ENCODE peak calls at places on chromosome 1, in eight cellular contexts. M, K, T, O, W, Y, U and L are unnamed samples.

GRCh38 chr1:158179301-158180041 is 1.2 kb upstream of the CD1D start:
- DNase-seq in M (no peak), K (no peak), T (no peak), O (no peak), W (no peak), Y (no peak), U (no peak), L (no peak)

GRCh38 chr1:221961532-221962292 is 219.8 kb upstream of the DUSP10 start:
- DNase-seq in M (peak; percentile 75), K (peak; percentile 15), T (no peak), O (peak; percentile 35), W (peak; percentile 79), Y (no peak), U (no peak), L (peak; percentile 74)

GRCh38 chr1:30754684-30755171 is 2.8 kb downstream of the LAPTM5 start:
- DNase-seq in M (no peak), K (no peak), T (no peak), O (no peak), W (no peak), Y (no peak), U (no peak), L (no peak)

GRCh38 chr1:39047374-39048229 is 21.5 kb downstream of the NDUFS5 start:
- DNase-seq in M (no peak), K (no peak), T (no peak), O (peak; percentile 66), W (peak; percentile 94), Y (no peak), U (no peak), L (peak; percentile 39)

GRCh38 chr1:208110296-208110695 is 133.9 kb downstream of the PLXNA2 start:
- DNase-seq in M (no peak), K (no peak), T (no peak), O (no peak), W (no peak), Y (no peak), U (no peak), L (no peak)

GRCh38 chr1:6260433-6260934 is 414 bp downstream of the GPR153 start:
- DNase-seq in M (peak; percentile 38), K (no peak), T (no peak), O (peak; percentile 61), W (peak; percentile 46), Y (peak; percentile 39), U (no peak), L (no peak)

GRCh38 chr1:21324368-21325137 is 34.3 kb upstream of the ECE1 start:
- DNase-seq in M (peak; percentile 84), K (peak; percentile 59), T (no peak), O (peak; percentile 73), W (peak; percentile 90), Y (no peak), U (peak; percentile 52), L (no peak)

GRCh38 chr1:52917156-52917555 is 4.4 kb downstream of the ECHDC2 start:
- DNase-seq in M (no peak), K (no peak), T (no peak), O (no peak), W (no peak), Y (no peak), U (no peak), L (no peak)

GRCh38 chr1:43552813-43553212 is 22.1 kb downstream of the PTPRF start:
- DNase-seq in M (no peak), K (no peak), T (no peak), O (no peak), W (no peak), Y (no peak), U (peak; percentile 92), L (no peak)

GRCh38 chr1:235304549-235305451 is 23.2 kb downstream of the ARID4B start:
- DNase-seq in M (no peak), K (no peak), T (peak; percentile 13), O (no peak), W (no peak), Y (no peak), U (no peak), L (no peak)

GRCh38 chr1:65959896-65960295 is 167.2 kb downstream of the PDE4B start:
- DNase-seq in M (no peak), K (no peak), T (no peak), O (no peak), W (no peak), Y (no peak), U (no peak), L (no peak)

GRCh38 chr1:246647113-246647512 is 77.1 kb upstream of the SCCPDH start:
- DNase-seq in M (no peak), K (no peak), T (no peak), O (peak; percentile 42), W (no peak), Y (peak; percentile 4), U (peak; percentile 84), L (no peak)